ENCODE peak calls at places on chromosomes 11 and 22, in four cellular contexts. H, D, K and T are unnamed samples.

GRCh38 chr11:97325693-97326092 is 935.9 kb downstream of the JRKL start:
- ATAC-seq in H (no peak), D (no peak), K (no peak), T (no peak)

GRCh38 chr11:5625281-5625680 is 480 bp downstream of the TRIM34 start:
- ATAC-seq in K (no peak), H (no peak), D (peak), T (no peak)

GRCh38 chr11:3183523-3183922 is 18.4 kb upstream of the OSBPL5 start:
- ATAC-seq in K (no peak), D (peak), H (no peak), T (no peak)

GRCh38 chr11:65810046-65810868 is 23.4 kb downstream of the OVOL1 start:
- ATAC-seq in H (peak), D (no peak), K (peak), T (peak)

GRCh38 chr11:44611088-44611487 is 45.6 kb downstream of the CD82 start:
- ATAC-seq in K (peak), H (peak), D (peak), T (peak)

GRCh38 chr11:9448576-9449352 is 12.0 kb upstream of the ZNF143 start:
- ATAC-seq in H (peak), K (no peak), D (no peak), T (no peak)

GRCh38 chr11:124751741-124752470 is at the start of gene VSIG2:
- ATAC-seq in K (no peak), H (peak), D (peak), T (no peak)

GRCh38 chr11:120024586-120024985 is 113.3 kb downstream of the TRIM29 start:
- ATAC-seq in H (no peak), D (no peak), K (no peak), T (no peak)

GRCh38 chr11:79167510-79168188 is 273.2 kb downstream of the TENM4 start:
- ATAC-seq in D (peak), H (no peak), K (no peak), T (no peak)

GRCh38 chr11:134592391-134592990 is 180.4 kb upstream of the B3GAT1 start:
- ATAC-seq in D (no peak), H (peak), K (peak), T (peak)

GRCh38 chr11:110454609-110455008 is 24.9 kb downstream of the FDX1 start:
- ATAC-seq in K (peak), D (no peak), H (no peak), T (peak)

GRCh38 chr22:43424865-43425630 is 13.2 kb downstream of the MPPED1 start:
- ATAC-seq in K (no peak), H (no peak), D (no peak), T (no peak)

GRCh38 chr22:30423296-30423958 is 2.1 kb upstream of the MTFP1 start:
- ATAC-seq in H (peak), K (peak), D (peak), T (peak)

GRCh38 chr11:123100378-123101085 is 38.6 kb upstream of the HSPA8 start:
- ATAC-seq in K (no peak), H (no peak), D (peak), T (no peak)

GRCh38 chr11:44729065-44729464 is 2.3 kb downstream of the TSPAN18 start:
- ATAC-seq in K (no peak), D (no peak), H (no peak), T (no peak)

GRCh38 chr22:39980635-39981034 is 14.1 kb upstream of the FAM83F start:
- ATAC-seq in H (no peak), K (no peak), D (no peak), T (no peak)

GRCh38 chr11:117426297-117426685 is 98.6 kb downstream of the CEP164 start:
- ATAC-seq in K (peak), H (peak), D (peak), T (peak)

GRCh38 chr11:42524534-42525227 is 787.1 kb upstream of the API5 start:
- ATAC-seq in H (peak), D (peak), K (no peak), T (no peak)

GRCh38 chr11:122172352-122173073 is 56.5 kb upstream of the BLID start:
- ATAC-seq in K (no peak), D (no peak), H (no peak), T (no peak)

GRCh38 chr22:38485783-38486182 is 17.9 kb downstream of the KDELR3 start:
- ATAC-seq in K (no peak), H (peak), D (peak), T (no peak)

GRCh38 chr11:114678125-114679036 is at the start of gene NXPE2:
- ATAC-seq in K (no peak), D (no peak), H (no peak), T (no peak)

GRCh38 chr11:27806122-27806521 is 105.9 kb upstream of the BDNF start:
- ATAC-seq in H (no peak), D (no peak), K (no peak), T (no peak)

GRCh38 chr11:34313099-34313517 is 44.7 kb downstream of the ABTB2 start:
- ATAC-seq in K (peak), D (no peak), H (no peak), T (peak)

GRCh38 chr11:952406-953385 is 27.0 kb downstream of the AP2A2 start:
- ATAC-seq in H (peak), K (no peak), D (peak), T (no peak)

GRCh38 chr22:47126344-47126811 is 363.9 kb downstream of the TBC1D22A start:
- ATAC-seq in K (no peak), D (no peak), H (no peak), T (no peak)

GRCh38 chr22:49263101-49263500 is 564.6 kb downstream of the BRD1 start:
- ATAC-seq in D (no peak), H (no peak), K (no peak), T (no peak)

GRCh38 chr22:44455963-44456358 is 42.1 kb downstream of the RTL6 start:
- ATAC-seq in K (peak), D (no peak), H (no peak), T (peak)

GRCh38 chr11:12408156-12408770 is 30.9 kb downstream of the PARVA start:
- ATAC-seq in D (no peak), K (no peak), H (no peak), T (no peak)

GRCh38 chr11:104776501-104777170 is 121.6 kb downstream of the CASP12 start:
- ATAC-seq in D (no peak), K (no peak), H (no peak), T (no peak)

GRCh38 chr22:37588540-37589215 is 8.8 kb upstream of the LGALS2 start:
- ATAC-seq in K (no peak), H (peak), D (no peak), T (no peak)

GRCh38 chr11:23151819-23152218 is 291.5 kb upstream of the CCDC179 start:
- ATAC-seq in K (no peak), D (no peak), H (no peak), T (no peak)

GRCh38 chr11:15177491-15177890 is 62.8 kb downstream of the INSC start:
- ATAC-seq in K (no peak), D (no peak), H (no peak), T (no peak)

GRCh38 chr11:68008381-68009337 is 1.5 kb upstream of the ALDH3B1 start:
- ATAC-seq in D (no peak), K (no peak), H (no peak), T (no peak)

GRCh38 chr22:46976130-46976529 is 213.7 kb downstream of the TBC1D22A start:
- ATAC-seq in H (no peak), K (no peak), D (no peak), T (no peak)

GRCh38 chr11:57202282-57202681 is 20.5 kb downstream of the LRRC55 start:
- ATAC-seq in H (no peak), K (no peak), D (peak), T (no peak)